ENCODE peak calls at places on chromosomes 2 and 18, in six cellular contexts. D is thyroid gland, E is heart left ventricle, B is fibroblast of the aortic adventitia, O is kidney, W is astrocyte of the spinal cord. Y is an unnamed sample.
A peak's percentile ranks its signal among the peaks of the same experiment; 100 is the strongest.

GRCh38 chr18:59402432-59403090 is 43.5 kb upstream of the LMAN1 start:
- DNase-seq in D (peak; percentile 71), E (peak; percentile 67), B (peak; percentile 72), O (peak; percentile 84), W (peak; percentile 70), Y (peak; percentile 51)

GRCh38 chr18:79853303-79853992 is 55.7 kb downstream of the KCNG2 start:
- DNase-seq in D (no peak), E (no peak), B (no peak), O (no peak), W (no peak), Y (no peak)

GRCh38 chr2:219656523-219656922 is 29.1 kb downstream of the SLC4A3 start:
- DNase-seq in D (no peak), E (no peak), B (peak; percentile 80), O (no peak), W (peak; percentile 39), Y (peak; percentile 70)

GRCh38 chr2:160221391-160222276 is 21.6 kb upstream of the ITGB6 start:
- DNase-seq in D (peak; percentile 86), E (peak; percentile 85), B (peak; percentile 67), O (peak; percentile 85), W (peak; percentile 66), Y (peak; percentile 68)

GRCh38 chr2:174535757-174536703 is 49.2 kb upstream of the GPR155 start:
- DNase-seq in D (no peak), E (no peak), B (no peak), O (no peak), W (no peak), Y (no peak)

GRCh38 chr2:177543007-177543760 is 150.6 kb downstream of the AGPS start:
- DNase-seq in D (no peak), E (no peak), B (peak; percentile 91), O (no peak), W (peak; percentile 92), Y (peak; percentile 75)

GRCh38 chr2:52934920-52935640 is 832.5 kb upstream of the CHAC2 start:
- DNase-seq in D (no peak), E (no peak), B (no peak), O (no peak), W (no peak), Y (no peak)

GRCh38 chr18:74895686-74896085 is 298.0 kb downstream of the ZNF407 start:
- DNase-seq in D (no peak), E (no peak), B (peak; percentile 61), O (no peak), W (peak; percentile 67), Y (no peak)

GRCh38 chr18:8153887-8154583 is 455.2 kb upstream of the RAB12 start:
- DNase-seq in D (no peak), E (no peak), B (peak; percentile 33), O (no peak), W (peak; percentile 75), Y (peak; percentile 65)

GRCh38 chr2:54966165-54966819 is 84.0 kb downstream of the RTN4 start:
- DNase-seq in D (no peak), E (no peak), B (no peak), O (no peak), W (no peak), Y (no peak)

GRCh38 chr2:169050476-169051240 is 18.7 kb upstream of the DHRS9 start:
- DNase-seq in D (no peak), E (no peak), B (no peak), O (no peak), W (no peak), Y (no peak)

GRCh38 chr18:10027461-10027860 is 113.6 kb downstream of the VAPA start:
- DNase-seq in D (no peak), E (no peak), B (no peak), O (no peak), W (no peak), Y (no peak)

GRCh38 chr2:43906448-43907122 is 67.8 kb downstream of the ABCG8 start:
- DNase-seq in D (no peak), E (no peak), B (no peak), O (no peak), W (no peak), Y (no peak)

GRCh38 chr2:202278944-202279343 is 13.4 kb downstream of the NOP58 start:
- DNase-seq in D (no peak), E (no peak), B (peak; percentile 83), O (no peak), W (peak; percentile 72), Y (peak; percentile 68)

GRCh38 chr2:68185541-68186164 is 28.0 kb downstream of the PNO1 start:
- DNase-seq in D (peak; percentile 11), E (no peak), B (peak; percentile 44), O (no peak), W (peak; percentile 25), Y (no peak)

GRCh38 chr2:9657083-9657482 is 26.3 kb upstream of the YWHAQ start:
- DNase-seq in D (no peak), E (no peak), B (no peak), O (no peak), W (no peak), Y (no peak)

GRCh38 chr2:9658972-9659371 is 28.2 kb upstream of the YWHAQ start:
- DNase-seq in D (no peak), E (no peak), B (no peak), O (no peak), W (peak; percentile 72), Y (no peak)

GRCh38 chr2:9656270-9656766 is 25.5 kb upstream of the YWHAQ start:
- DNase-seq in D (no peak), E (no peak), B (peak; percentile 90), O (no peak), W (peak; percentile 98), Y (peak; percentile 98)

GRCh38 chr2:9655441-9656269 is 24.9 kb upstream of the YWHAQ start:
- DNase-seq in D (no peak), E (no peak), B (peak; percentile 82), O (no peak), W (peak; percentile 91), Y (peak; percentile 97)

DNA sequence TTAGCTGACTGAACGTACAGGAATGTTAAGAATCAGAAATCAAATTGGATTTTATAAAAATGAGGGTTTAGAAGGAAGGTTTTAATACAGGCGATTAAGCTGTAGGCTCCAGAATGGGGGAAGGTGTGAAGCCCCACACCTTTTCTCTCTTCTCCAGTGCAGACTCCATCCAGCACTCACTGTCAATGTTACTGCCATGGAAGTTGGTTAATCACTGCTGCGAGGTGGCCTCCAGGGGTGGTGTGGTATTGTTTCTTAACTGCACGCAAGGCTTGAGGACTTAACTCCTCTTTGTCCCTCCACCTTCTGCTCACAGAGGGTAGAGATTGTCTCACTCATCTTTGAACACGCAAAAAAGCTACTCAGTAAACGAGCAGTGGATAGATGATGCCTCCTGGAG is 26.9 kb upstream of the YWHAQ start:
- DNase-seq in D (no peak), E (no peak), B (no peak), O (no peak), W (no peak), Y (no peak)
- TF ChIP-seq CTCF in D (no peak), E (no peak), B (no peak), O (no peak), W (no peak), Y (no peak)

GRCh38 chr2:111924617-111925107 is 26.3 kb downstream of the MERTK start:
- DNase-seq in D (no peak), E (no peak), B (no peak), O (no peak), W (no peak), Y (no peak)

GRCh38 chr2:111918383-111918806 is 20.0 kb downstream of the MERTK start:
- DNase-seq in D (no peak), E (no peak), B (peak; percentile 97), O (no peak), W (peak; percentile 91), Y (peak; percentile 76)

GRCh38 chr2:111919794-111920608 is 21.6 kb downstream of the MERTK start:
- DNase-seq in D (no peak), E (peak; percentile 68), B (no peak), O (peak; percentile 94), W (peak; percentile 41), Y (no peak)

GRCh38 chr2:111923271-111923670 is 24.9 kb downstream of the MERTK start:
- DNase-seq in D (no peak), E (no peak), B (peak; percentile 55), O (no peak), W (peak; percentile 6), Y (no peak)

GRCh38 chr2:111919362-111919761 is 21.0 kb downstream of the MERTK start:
- DNase-seq in D (no peak), E (no peak), B (no peak), O (no peak), W (no peak), Y (no peak)
- TF ChIP-seq CTCF in D (peak; percentile 27), E (peak; percentile 30), B (peak; percentile 11), O (no peak), W (peak; percentile 23), Y (peak; percentile 42)

GRCh38 chr2:150599889-150600288 is 112.4 kb upstream of the RND3 start:
- DNase-seq in D (no peak), E (no peak), B (no peak), O (no peak), W (no peak), Y (no peak)
- TF ChIP-seq CTCF in D (no peak), E (peak; percentile 27), B (peak; percentile 2), O (no peak), W (no peak), Y (peak; percentile 46)

GRCh38 chr2:9167718-9168657 is 38.6 kb upstream of the ASAP2 start:
- DNase-seq in D (no peak), E (no peak), B (no peak), O (no peak), W (no peak), Y (no peak)

GRCh38 chr2:9166579-9167392 is 39.8 kb upstream of the ASAP2 start:
- DNase-seq in D (no peak), E (peak; percentile 64), B (peak; percentile 54), O (no peak), W (no peak), Y (no peak)

GRCh38 chr2:9170458-9171130 is 36.0 kb upstream of the ASAP2 start:
- DNase-seq in D (peak; percentile 72), E (no peak), B (no peak), O (no peak), W (no peak), Y (no peak)

GRCh38 chr2:9169310-9170107 is 37.1 kb upstream of the ASAP2 start:
- DNase-seq in D (no peak), E (no peak), B (no peak), O (no peak), W (no peak), Y (no peak)

GRCh38 chr2:9168851-9169250 is 37.8 kb upstream of the ASAP2 start:
- DNase-seq in D (no peak), E (no peak), B (no peak), O (no peak), W (peak; percentile 42), Y (no peak)
- TF ChIP-seq CTCF in D (no peak), E (no peak), B (no peak), O (no peak), W (no peak), Y (no peak)

DNA sequence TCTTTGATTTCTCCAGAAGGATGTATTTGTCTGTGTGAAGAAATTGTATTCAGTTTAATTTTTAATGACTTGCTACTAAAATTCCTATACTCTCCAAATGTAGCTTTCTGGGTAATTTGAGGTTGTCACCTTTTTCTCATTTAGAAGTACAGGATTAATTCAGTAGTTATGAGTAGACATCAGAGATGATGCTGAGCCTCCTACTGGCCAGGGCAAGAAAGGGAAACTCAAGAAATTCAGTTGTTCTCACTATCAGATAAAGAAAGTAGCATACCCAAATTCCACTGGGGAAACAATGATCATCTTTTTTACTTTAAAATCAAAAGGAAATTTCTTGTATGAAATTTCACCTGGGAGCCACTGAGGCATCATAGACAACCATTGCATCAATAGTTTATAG is 199.4 kb downstream of the SATB2 start:
- DNase-seq in D (no peak), E (no peak), B (no peak), O (no peak), W (no peak), Y (no peak)
- TF ChIP-seq CTCF in D (no peak), E (no peak), B (peak; percentile 48), O (no peak), W (peak; percentile 49), Y (peak; percentile 69)

GRCh38 chr2:85435986-85436835 is 17.7 kb downstream of the SH2D6 start:
- DNase-seq in D (peak; percentile 42), E (no peak), B (no peak), O (peak; percentile 81), W (no peak), Y (no peak)
- TF ChIP-seq CTCF in D (no peak), E (no peak), B (no peak), O (no peak), W (peak; percentile 3), Y (peak; percentile 17)

Y was measured in HFFc6.